ENCODE peak calls at places on chromosomes 6 and 20, in four cellular contexts. O, D, W and N are unnamed samples.

GRCh38 chr6:156955494-156956183 is 178.5 kb downstream of the ARID1B start:
- DNase-seq in O (peak; percentile 46), W (no peak), D (peak; percentile 76), N (no peak)

GRCh38 chr6:72649032-72649984 is 27.4 kb downstream of the KCNQ5 start:
- DNase-seq in D (no peak), W (no peak), O (no peak), N (no peak)

GRCh38 chr20:38724603-38725457 is 544 bp downstream of the SLC32A1 start:
- DNase-seq in W (no peak), O (no peak), D (no peak), N (no peak)

GRCh38 chr20:19289451-19289850 is 77.0 kb downstream of the SLC24A3 start:
- DNase-seq in O (no peak), W (no peak), D (no peak), N (no peak)

GRCh38 chr6:134077301-134077700 is 24.9 kb upstream of the SLC2A12 start:
- DNase-seq in W (no peak), D (no peak), O (no peak), N (no peak)

GRCh38 chr6:69719602-69720193 is 77.1 kb downstream of the LMBRD1 start:
- DNase-seq in D (no peak), O (no peak), W (no peak), N (no peak)

GRCh38 chr6:70601014-70601413 is 34.3 kb downstream of the SDHAF4 start:
- DNase-seq in D (no peak), O (no peak), W (no peak), N (no peak)

GRCh38 chr6:136921521-136921935 is 573 bp upstream of the SLC35D3 start:
- DNase-seq in D (no peak), W (no peak), O (peak; percentile 25), N (no peak)

GRCh38 chr20:32767418-32768198 is 5.4 kb downstream of the DNMT3B start:
- DNase-seq in D (no peak), O (no peak), W (no peak), N (no peak)

GRCh38 chr6:37641546-37641945 is 56.1 kb downstream of the MDGA1 start:
- DNase-seq in W (no peak), O (no peak), D (no peak), N (no peak)

GRCh38 chr20:33515569-33516216 is 25.8 kb downstream of the CBFA2T2 start:
- DNase-seq in W (no peak), D (no peak), O (no peak), N (no peak)

GRCh38 chr20:34983995-34984735 is 28.5 kb downstream of the MYH7B start:
- DNase-seq in W (no peak), D (no peak), O (peak; percentile 33), N (no peak)

GRCh38 chr6:45663181-45664180 is 285.7 kb upstream of the SUPT3H start:
- DNase-seq in O (peak; percentile 21), D (no peak), W (no peak), N (no peak)

GRCh38 chr6:20096506-20096905 is 115.8 kb downstream of the MBOAT1 start:
- DNase-seq in O (no peak), W (no peak), D (no peak), N (no peak)

GRCh38 chr20:10134176-10134575 is 84.5 kb upstream of the SNAP25 start:
- DNase-seq in D (no peak), W (no peak), O (no peak), N (no peak)

GRCh38 chr6:95574811-95575210 is 2.5 kb upstream of the MANEA start:
- DNase-seq in W (no peak), O (no peak), D (no peak), N (no peak)

DNA sequence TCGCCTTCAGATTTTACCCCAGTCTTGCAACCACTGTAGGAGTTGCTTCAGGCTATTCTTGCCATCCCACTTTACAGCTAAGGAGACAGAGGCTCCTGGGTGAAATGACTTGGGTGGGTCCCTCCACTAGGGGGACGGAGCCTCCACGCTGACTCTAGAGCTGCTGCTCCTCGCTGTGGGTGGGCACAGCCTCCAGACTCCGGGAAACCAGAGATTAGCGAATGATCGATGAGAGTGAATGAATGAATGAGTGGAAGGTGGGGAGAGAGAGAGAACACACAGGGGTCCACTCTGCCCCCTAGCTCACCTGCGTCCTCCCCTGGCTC is 10.4 kb downstream of the ZBP1 start:
- DNase-seq in W (peak; percentile 19), D (no peak), O (no peak), N (no peak)
- TF ChIP-seq CTCF in W (no peak), D (no peak), O (no peak), N (no peak)

GRCh38 chr20:62625516-62625915 is 16.8 kb upstream of the SLCO4A1 start:
- DNase-seq in D (no peak), W (no peak), O (no peak), N (no peak)
- H3K27ac ChIP-seq in D (no peak overlapping the region), W (no peak overlapping the region), O (no peak overlapping the region), N (peak overlapping the region; percentile 85)

GRCh38 chr6:43736844-43737243 is 33.2 kb upstream of the VEGFA start:
- DNase-seq in W (peak; percentile 54), D (peak; percentile 5), O (no peak), N (no peak)

GRCh38 chr6:43738267-43738676 is 31.7 kb upstream of the VEGFA start:
- DNase-seq in W (peak; percentile 8), O (no peak), D (no peak), N (no peak)

GRCh38 chr6:43735642-43736199 is 34.3 kb upstream of the VEGFA start:
- DNase-seq in W (peak; percentile 25), O (no peak), D (peak; percentile 6), N (peak; percentile 5)

GRCh38 chr6:43737272-43738081 is 32.5 kb upstream of the VEGFA start:
- DNase-seq in O (no peak), W (peak; percentile 62), D (peak; percentile 14), N (peak; percentile 11)

GRCh38 chr6:43736211-43736786 is 33.7 kb upstream of the VEGFA start:
- DNase-seq in D (peak; percentile 5), O (no peak), W (peak; percentile 48), N (no peak)
- TF ChIP-seq CTCF in D (no peak), O (no peak), W (no peak), N (no peak)

DNA sequence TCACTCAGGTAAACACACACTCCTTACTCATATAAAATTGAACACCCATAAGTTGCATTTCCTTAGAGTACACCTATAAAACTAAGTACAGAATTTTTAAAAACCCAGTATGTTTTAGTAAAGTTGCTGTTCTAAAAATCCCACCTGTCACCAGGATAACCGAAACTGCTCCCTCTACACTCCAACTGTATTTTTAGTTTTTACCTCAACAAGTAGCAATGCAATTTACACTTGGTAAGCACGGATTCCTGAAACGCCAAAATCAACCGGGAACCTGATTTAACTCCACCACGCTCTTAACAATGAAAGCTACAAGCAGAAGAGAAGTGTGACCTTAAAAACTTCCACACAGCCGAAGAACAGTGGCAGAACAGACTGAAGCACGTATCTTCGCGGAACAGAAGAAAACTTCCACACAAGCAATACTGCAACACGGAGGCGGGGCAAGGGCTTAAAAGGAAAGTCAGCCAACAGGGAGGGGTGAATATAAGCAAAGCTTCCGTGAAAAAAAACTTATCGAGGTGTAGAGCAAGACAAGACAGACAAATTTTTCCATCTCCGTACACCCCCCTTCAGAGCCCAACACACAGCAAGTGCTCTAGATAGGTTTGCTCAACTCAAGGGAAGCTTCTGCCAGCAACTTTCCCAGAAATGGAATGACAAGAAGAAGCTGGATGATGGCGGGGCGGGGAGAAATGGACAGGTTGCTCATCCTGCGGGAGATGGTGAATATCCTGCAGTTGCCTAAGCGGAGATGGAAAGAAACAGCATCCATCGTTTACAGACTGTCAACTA is 1.4 kb downstream of the STAU1 start:
- DNase-seq in W (peak; percentile 68), O (peak; percentile 77), D (peak; percentile 68), N (peak; percentile 31)
- H3K27ac ChIP-seq in W (peak overlapping the region; percentile 82), O (peak overlapping the region; percentile 97), D (peak overlapping the region; percentile 54), N (peak overlapping the region; percentile 94)

GRCh38 chr6:64175311-64175710 is 539.7 kb downstream of the PHF3 start:
- DNase-seq in W (no peak), D (no peak), O (no peak), N (no peak)
- TF ChIP-seq CTCF in W (no peak), D (no peak), O (no peak), N (no peak)

GRCh38 chr6:98848539-98849210 is 14.3 kb downstream of the POU3F2 start:
- DNase-seq in D (no peak), W (no peak), O (no peak), N (no peak)
- H3K27ac ChIP-seq in D (no peak overlapping the region), W (no peak overlapping the region), O (no peak overlapping the region), N (no peak overlapping the region)

GRCh38 chr6:163714179-163714578 is 299.7 kb downstream of the QKI start:
- DNase-seq in D (no peak), W (no peak), O (no peak), N (no peak)

GRCh38 chr6:163716690-163717089 is 302.2 kb downstream of the QKI start:
- DNase-seq in W (peak; percentile 56), O (peak; percentile 18), D (no peak), N (no peak)

GRCh38 chr6:163718537-163718936 is 304.0 kb downstream of the QKI start:
- DNase-seq in O (no peak), D (no peak), W (no peak), N (no peak)

GRCh38 chr6:163717106-163717764 is 302.7 kb downstream of the QKI start:
- DNase-seq in W (peak; percentile 53), D (no peak), O (no peak), N (no peak)

GRCh38 chr6:163715846-163716245 is 301.3 kb downstream of the QKI start:
- DNase-seq in O (no peak), W (no peak), D (no peak), N (no peak)
- TF ChIP-seq CTCF in O (no peak), W (no peak), D (no peak), N (no peak)

GRCh38 chr20:46400828-46401477 is 5.5 kb downstream of the ELMO2 start:
- DNase-seq in D (no peak), W (no peak), O (no peak), N (no peak)

GRCh38 chr20:46402236-46402886 is 4.1 kb downstream of the ELMO2 start:
- DNase-seq in O (no peak), W (no peak), D (no peak), N (no peak)

GRCh38 chr20:46400253-46400652 is 6.2 kb downstream of the ELMO2 start:
- DNase-seq in O (no peak), W (no peak), D (peak; percentile 50), N (peak; percentile 28)

GRCh38 chr20:46399401-46399800 is 7.0 kb downstream of the ELMO2 start:
- DNase-seq in W (no peak), D (no peak), O (no peak), N (no peak)

GRCh38 chr20:46401478-46401860 is 4.9 kb downstream of the ELMO2 start:
- DNase-seq in D (no peak), W (no peak), O (no peak), N (no peak)
- H3K27ac ChIP-seq in D (no peak overlapping the region), W (peak overlapping the region; percentile 77), O (peak overlapping the region; percentile 79), N (peak overlapping the region; percentile 89)